ENCODE peak calls at places on chromosome 18, in four cellular contexts. K is endothelial cell; V is colonic mucosa; H is activated T-helper 2 cell treated with anti-CD3 and anti-CD28 coated beads, Interferon-gamma antibody, Interleukin-2, Interleukin-4, amounts not matched to agents 10 μg/mL and 5 μg/mL and 100 μg/mL, durations not matched to agents 14 hours and 24 hours and 36 hours. D is an unnamed sample.

GRCh38 chr18:23887493-23887892 is 127.1 kb upstream of the TTC39C start:
- DNase-seq in K (no peak), V (no peak), H (no peak), D (no peak)

GRCh38 chr18:6745504-6746031 is 16.1 kb downstream of the ARHGAP28 start:
- DNase-seq in K (no peak), V (no peak), H (no peak), D (no peak)

GRCh38 chr18:63180971-63181376 is 138.6 kb downstream of the BCL2 start:
- DNase-seq in K (no peak), V (no peak), H (no peak), D (no peak)

GRCh38 chr18:74139888-74140287 is 7.7 kb downstream of the FBXO15 start:
- DNase-seq in K (no peak), V (no peak), H (no peak), D (no peak)

GRCh38 chr18:39414009-39414700 is 1848.6 kb upstream of the CELF4 start:
- DNase-seq in K (no peak), V (no peak), H (no peak), D (no peak)

GRCh38 chr18:58536534-58537271 is 92.2 kb downstream of the ALPK2 start:
- DNase-seq in K (no peak), V (no peak), H (no peak), D (no peak)

GRCh38 chr18:37674570-37674969 is 109.0 kb upstream of the CELF4 start:
- DNase-seq in K (no peak), V (no peak), H (no peak), D (no peak)

GRCh38 chr18:25725461-25725860 is 365.0 kb downstream of the SS18 start:
- DNase-seq in K (no peak), V (no peak), H (no peak), D (no peak)

GRCh38 chr18:25076980-25077780 is 274.8 kb downstream of the ZNF521 start:
- DNase-seq in K (no peak), V (no peak), H (no peak), D (no peak)

D was measured in iPS-NIHi11.